ENCODE peak calls at places on chromosomes 3 and 15, in four cellular contexts. G is T47D, N is astrocyte of the spinal cord, A is activated gamma-delta T cell treated with Interleukin-2 at 50 U/mL for 16 hours. I is an unnamed sample.

GRCh38 chr15:59537384-59537783 is 74.2 kb upstream of the GCNT3 start:
- DNase-seq in G (peak; percentile 28), N (no peak), A (no peak), I (no peak)

GRCh38 chr3:30347679-30348216 is 258.7 kb upstream of the TGFBR2 start:
- DNase-seq in G (no peak), N (peak; percentile 82), A (no peak), I (peak; percentile 98)

GRCh38 chr3:197682713-197683112 is 54.0 kb downstream of the RUBCN start:
- DNase-seq in G (no peak), N (no peak), A (no peak), I (peak; percentile 7)

GRCh38 chr15:77225088-77225487 is 154.2 kb upstream of the TSPAN3 start:
- DNase-seq in G (no peak), N (no peak), A (no peak), I (peak; percentile 29)

GRCh38 chr3:72340476-72341379 is 507.5 kb downstream of the SHQ1 start:
- DNase-seq in G (no peak), N (no peak), A (no peak), I (no peak)

GRCh38 chr15:100111103-100112060 is 230.4 kb downstream of the ADAMTS17 start:
- DNase-seq in G (no peak), N (peak; percentile 87), A (no peak), I (peak; percentile 89)

GRCh38 chr3:119395923-119396358 is 67.5 kb downstream of the TMEM39A start:
- DNase-seq in G (no peak), N (no peak), A (no peak), I (no peak)

GRCh38 chr15:68666120-68666811 is 87.5 kb downstream of the CORO2B start:
- DNase-seq in G (peak; percentile 33), N (no peak), A (no peak), I (no peak)

GRCh38 chr3:64612082-64612860 is 75.5 kb downstream of the ADAMTS9 start:
- DNase-seq in G (no peak), N (no peak), A (no peak), I (peak; percentile 65)

GRCh38 chr15:95559875-95560394 is 770.6 kb upstream of the NR2F2 start:
- DNase-seq in G (peak; percentile 13), N (peak; percentile 87), A (no peak), I (peak; percentile 87)

GRCh38 chr3:183644244-183644643 is 8.8 kb downstream of the KLHL24 start:
- DNase-seq in G (peak; percentile 26), N (no peak), A (no peak), I (no peak)

GRCh38 chr15:101479851-101480612 is 9.5 kb downstream of the PCSK6 start:
- DNase-seq in G (no peak), N (no peak), A (no peak), I (no peak)

GRCh38 chr3:129824926-129825541 is 68.5 kb downstream of the TMCC1 start:
- DNase-seq in G (peak; percentile 78), N (peak; percentile 38), A (peak; percentile 42), I (peak; percentile 69)

GRCh38 chr15:63469190-63469589 is 35.2 kb upstream of the USP3 start:
- DNase-seq in G (no peak), N (no peak), A (no peak), I (no peak)

GRCh38 chr3:63051920-63052319 is 176.7 kb upstream of the CADPS start:
- DNase-seq in G (no peak), N (peak; percentile 86), A (no peak), I (peak; percentile 3)

GRCh38 chr15:100836501-100836900 is 43.1 kb upstream of the ALDH1A3 start:
- DNase-seq in G (no peak), N (no peak), A (no peak), I (no peak)

GRCh38 chr3:140292684-140293083 is 357.7 kb downstream of the CLSTN2 start:
- DNase-seq in G (no peak), N (peak; percentile 85), A (no peak), I (peak; percentile 46)

GRCh38 chr15:63454812-63455211 is 49.6 kb upstream of the USP3 start:
- DNase-seq in G (no peak), N (no peak), A (no peak), I (no peak)

GRCh38 chr15:74185949-74186348 is 12.4 kb downstream of the ISLR start:
- DNase-seq in G (peak; percentile 56), N (no peak), A (no peak), I (no peak)

GRCh38 chr3:52527732-52528595 is 5.7 kb downstream of the NT5DC2 start:
- DNase-seq in G (no peak), N (no peak), A (no peak), I (no peak)

GRCh38 chr15:38229700-38230099 is 22.9 kb upstream of the SPRED1 start:
- DNase-seq in G (no peak), N (no peak), A (no peak), I (peak; percentile 52)

GRCh38 chr15:90895571-90896117 is 7.5 kb upstream of the MAN2A2 start:
- DNase-seq in G (no peak), N (no peak), A (no peak), I (no peak)

GRCh38 chr3:189340680-189341460 is 169.1 kb downstream of the TPRG1 start:
- DNase-seq in G (peak; percentile 57), N (no peak), A (no peak), I (no peak)

GRCh38 chr15:78840661-78841060 is 29.4 kb upstream of the ADAMTS7 start:
- DNase-seq in G (no peak), N (no peak), A (no peak), I (peak; percentile 19)

GRCh38 chr15:70236306-70237103 is 138.8 kb upstream of the TLE3 start:
- DNase-seq in G (no peak), N (peak; percentile 51), A (no peak), I (peak; percentile 84)

GRCh38 chr3:183764854-183765731 is 60.3 kb downstream of the MAP6D1 start:
- DNase-seq in G (peak; percentile 84), N (peak; percentile 75), A (no peak), I (peak; percentile 87)

GRCh38 chr3:134752761-134753461 is 42.1 kb upstream of the EPHB1 start:
- DNase-seq in G (no peak), N (no peak), A (no peak), I (no peak)

GRCh38 chr3:61926913-61927312 is 365.5 kb downstream of the PTPRG start:
- DNase-seq in G (no peak), N (no peak), A (no peak), I (peak; percentile 94)

I was measured in cardiac fibroblast.